ENCODE peak calls at places on chromosomes 16 and 17, in six cellular contexts. T is AG04450, G is A549, X is GM23338, E is mammary epithelial cell, B is OCI-LY7. R is an unnamed sample.

GRCh38 chr17:55770220-55770870 is 19.5 kb downstream of the PCTP start:
- DNase-seq in T (peak), G (peak), X (peak), E (peak), B (peak), R (no peak)

GRCh38 chr17:13297198-13297597 is 279.4 kb upstream of the ELAC2 start:
- DNase-seq in T (no peak), G (no peak), X (no peak), E (no peak), B (no peak), R (no peak)

GRCh38 chr17:74355065-74355464 is 6.6 kb downstream of the BTBD17 start:
- DNase-seq in T (no peak), G (no peak), X (no peak), E (no peak), B (no peak), R (no peak)

GRCh38 chr17:78173025-78173715 is 4.8 kb downstream of the SYNGR2 start:
- DNase-seq in T (no peak), G (no peak), X (no peak), E (no peak), B (no peak), R (no peak)

GRCh38 chr17:265726-266125 is 84.3 kb upstream of the DOC2B start:
- DNase-seq in T (no peak), G (no peak), X (no peak), E (no peak), B (no peak), R (no peak)

GRCh38 chr16:81493755-81494433 is 49.3 kb downstream of the CMIP start:
- DNase-seq in T (peak), G (peak), X (no peak), E (peak), B (no peak), R (peak)

GRCh38 chr17:82230627-82231311 is 1.9 kb downstream of the SLC16A3 start:
- DNase-seq in T (no peak), G (peak), X (peak), E (peak), B (no peak), R (no peak)

GRCh38 chr17:37481001-37481665 is 8.6 kb upstream of the DUSP14 start:
- DNase-seq in T (no peak), G (no peak), X (no peak), E (peak), B (no peak), R (no peak)

GRCh38 chr17:42472709-42473521 is 14.2 kb downstream of the ATP6V0A1 start:
- DNase-seq in T (peak), G (no peak), X (no peak), E (peak), B (no peak), R (no peak)

GRCh38 chr16:12480916-12481315 is 322.8 kb downstream of the CPPED1 start:
- DNase-seq in T (no peak), G (no peak), X (no peak), E (no peak), B (no peak), R (no peak)

GRCh38 chr17:50028207-50029120 is 27.4 kb upstream of the ITGA3 start:
- DNase-seq in T (no peak), G (peak), X (peak), E (peak), B (no peak), R (no peak)

GRCh38 chr17:17780941-17781590 is 55.7 kb downstream of the SREBF1 start:
- DNase-seq in T (peak), G (no peak), X (peak), E (no peak), B (no peak), R (no peak)

GRCh38 chr16:31136287-31136662 is 748 bp upstream of the PRSS8 start:
- DNase-seq in T (no peak), G (no peak), X (no peak), E (no peak), B (no peak), R (no peak)

GRCh38 chr17:57585341-57586098 is 159.6 kb downstream of the CCDC182 start:
- DNase-seq in T (no peak), G (no peak), X (no peak), E (no peak), B (no peak), R (no peak)

GRCh38 chr16:50928065-50928464 is 186.2 kb downstream of the CYLD start:
- DNase-seq in T (no peak), G (no peak), X (no peak), E (peak), B (no peak), R (no peak)

GRCh38 chr16:79618712-79619050 is 18.1 kb upstream of the MAF start:
- DNase-seq in T (no peak), G (no peak), X (no peak), E (no peak), B (no peak), R (no peak)

GRCh38 chr17:9544221-9544620 is 31.4 kb downstream of the STX8 start:
- DNase-seq in T (no peak), G (no peak), X (no peak), E (no peak), B (no peak), R (no peak)

GRCh38 chr16:16882766-16883165 is 503.8 kb downstream of the NPIPA7 start:
- DNase-seq in T (no peak), G (no peak), X (no peak), E (no peak), B (no peak), R (no peak)

GRCh38 chr17:39872700-39873099 is 4.7 kb downstream of the ZPBP2 start:
- DNase-seq in T (peak), G (no peak), X (peak), E (peak), B (no peak), R (no peak)

GRCh38 chr16:25151996-25152395 is 40.5 kb downstream of the LCMT1 start:
- DNase-seq in T (no peak), G (no peak), X (no peak), E (peak), B (no peak), R (no peak)

GRCh38 chr17:15398291-15398690 is 56.9 kb upstream of the TEKT3 start:
- DNase-seq in T (no peak), G (no peak), X (no peak), E (peak), B (no peak), R (no peak)

GRCh38 chr16:67537270-67537635 is 8.6 kb downstream of the RIPOR1 start:
- DNase-seq in T (no peak), G (no peak), X (peak), E (no peak), B (no peak), R (peak)

GRCh38 chr17:76414334-76415295 is 30.2 kb downstream of the SPHK1 start:
- DNase-seq in T (no peak), G (no peak), X (no peak), E (no peak), B (no peak), R (no peak)

DNA sequence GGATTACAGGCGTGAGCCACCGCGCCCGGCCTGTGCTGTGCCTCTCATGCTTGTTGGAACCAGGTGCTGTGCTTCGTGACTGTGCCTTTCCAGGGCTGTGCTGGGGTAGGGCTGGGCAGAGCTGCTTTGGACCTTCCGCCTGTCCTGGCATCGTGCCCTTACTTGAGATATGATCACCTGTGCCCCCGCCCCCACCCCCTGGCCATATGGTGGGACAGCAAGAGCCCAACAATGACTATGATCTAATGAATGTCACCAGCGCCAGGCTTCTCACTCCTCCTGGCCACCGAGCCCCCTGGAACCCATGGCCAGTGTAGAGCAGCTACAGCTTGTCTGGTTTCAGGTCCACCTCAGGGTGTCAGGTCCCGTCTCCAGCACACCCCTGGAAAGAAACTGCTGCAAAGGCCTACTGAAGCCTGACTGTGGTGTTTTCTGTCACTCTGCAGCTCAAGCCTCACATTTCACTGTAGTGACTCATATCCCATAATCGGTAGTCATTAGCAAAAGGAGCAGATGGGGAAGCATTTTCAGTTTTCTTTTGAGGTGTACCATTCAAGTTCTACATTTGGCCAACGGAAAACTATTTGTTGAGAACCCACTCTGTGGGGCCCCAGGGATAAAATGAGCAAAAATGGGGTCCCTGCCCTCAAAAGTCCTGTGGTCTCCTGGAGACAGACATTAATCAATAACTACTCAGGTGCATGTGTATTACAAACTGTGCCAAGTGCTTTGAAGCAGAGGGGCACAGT is 22.1 kb downstream of the FCSK start:
- DNase-seq in T (peak), G (no peak), X (no peak), E (peak), B (no peak), R (no peak)
- H3K27ac ChIP-seq in T (peak), G (no peak), X (no peak), E (no peak), B (no peak), R (no peak)

DNA sequence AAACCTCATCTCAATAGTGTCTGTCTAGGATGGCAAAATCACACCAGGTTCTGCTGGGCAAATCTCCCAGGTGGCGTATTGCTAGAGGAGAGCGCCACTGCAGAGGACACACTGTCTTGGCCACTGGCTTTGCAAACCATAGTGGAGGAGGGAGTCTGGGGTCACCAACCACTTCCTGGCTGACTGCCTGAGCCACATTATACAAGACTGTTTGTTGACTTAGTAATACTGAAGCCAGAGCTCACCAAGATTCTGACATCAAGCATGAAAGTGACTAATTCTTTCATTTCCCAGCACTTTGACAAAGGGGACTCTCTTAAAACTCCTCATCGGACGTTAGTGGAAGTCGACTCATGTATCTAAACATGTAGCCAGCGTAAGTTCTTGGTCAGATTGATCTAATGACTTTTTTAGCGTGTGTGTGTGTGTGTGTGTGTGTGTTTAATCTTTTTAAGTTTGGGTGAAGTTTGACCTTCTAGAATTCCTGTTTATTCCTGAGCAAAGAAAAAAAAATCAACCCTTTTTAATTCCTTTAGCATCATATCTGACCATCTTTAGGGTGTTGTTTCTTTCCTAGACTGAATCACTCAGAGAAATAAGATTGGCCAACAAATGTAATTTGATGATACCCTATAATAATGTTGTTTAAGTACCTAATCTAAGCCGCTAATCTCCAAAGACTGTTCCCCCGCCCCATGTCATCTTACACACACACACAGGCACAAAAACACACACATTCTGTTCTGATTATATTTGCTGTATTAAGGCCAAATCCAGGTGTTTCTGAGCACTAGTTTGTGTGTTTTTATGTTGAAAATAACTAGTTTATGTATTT is 13.8 kb downstream of the PITPNC1 start:
- DNase-seq in T (peak), G (peak), X (no peak), E (peak), B (no peak), R (peak)
- TF ChIP-seq CTCF in T (no peak), G (no peak), X (no peak), E (no peak), B (no peak), R (no peak)

GRCh38 chr16:74607310-74607966 is 524 bp upstream of the GLG1 start:
- DNase-seq in T (no peak), G (no peak), X (no peak), E (no peak), B (no peak), R (no peak)

GRCh38 chr16:74607967-74608356 is 1.0 kb upstream of the GLG1 start:
- DNase-seq in T (no peak), G (no peak), X (peak), E (no peak), B (no peak), R (no peak)

GRCh38 chr16:74608944-74609343 is 2.0 kb upstream of the GLG1 start:
- DNase-seq in T (no peak), G (no peak), X (no peak), E (no peak), B (no peak), R (peak)

GRCh38 chr16:74608381-74608780 is 1.5 kb upstream of the GLG1 start:
- DNase-seq in T (no peak), G (no peak), X (no peak), E (no peak), B (no peak), R (no peak)

DNA sequence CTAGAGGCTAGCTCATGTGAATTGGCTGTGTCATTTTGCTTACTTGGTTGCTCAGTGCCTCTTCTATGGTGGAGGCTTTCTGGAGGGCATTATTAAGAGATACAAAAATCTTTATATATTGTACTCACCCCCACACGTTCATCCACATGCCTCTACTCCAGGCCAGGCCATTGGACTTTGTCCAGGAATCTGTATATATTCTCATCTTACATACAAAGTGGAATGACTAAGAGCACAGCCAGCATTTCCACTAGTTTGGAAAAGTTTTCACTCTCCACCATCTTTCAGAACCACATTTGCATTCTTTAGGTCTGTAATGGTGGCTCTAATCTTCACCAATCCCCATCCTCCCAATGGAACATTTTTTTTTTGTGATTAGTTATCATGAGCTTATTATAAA is 4.8 kb upstream of the GLG1 start:
- DNase-seq in T (peak), G (no peak), X (no peak), E (no peak), B (no peak), R (no peak)
- H3K27ac ChIP-seq in T (peak), G (no peak), X (no peak), E (no peak), B (no peak), R (no peak)

DNA sequence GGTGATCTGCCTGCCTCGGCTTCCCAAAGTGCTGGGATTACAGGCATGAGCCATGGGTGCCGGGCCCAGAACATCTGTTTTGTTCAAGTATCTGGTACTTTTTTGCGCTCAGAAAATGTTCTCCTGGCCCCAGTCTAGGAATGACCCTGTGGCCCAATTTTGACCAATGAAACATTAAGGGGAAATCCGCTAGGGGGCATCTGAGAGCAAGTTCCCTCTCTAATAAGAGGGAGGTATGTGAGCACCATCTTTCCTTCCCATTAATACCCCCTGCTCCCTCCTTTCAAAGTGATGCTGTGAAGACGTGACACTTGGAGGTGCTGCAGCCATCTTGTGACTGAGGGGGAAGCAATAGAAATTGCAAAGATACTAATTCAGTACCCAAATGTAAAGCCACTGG is 16.5 kb upstream of the CLEC3A start:
- DNase-seq in T (no peak), G (peak), X (peak), E (no peak), B (peak), R (no peak)
- TF ChIP-seq CTCF in T (peak), G (peak), X (peak), E (peak), B (peak), R (no peak)

DNA sequence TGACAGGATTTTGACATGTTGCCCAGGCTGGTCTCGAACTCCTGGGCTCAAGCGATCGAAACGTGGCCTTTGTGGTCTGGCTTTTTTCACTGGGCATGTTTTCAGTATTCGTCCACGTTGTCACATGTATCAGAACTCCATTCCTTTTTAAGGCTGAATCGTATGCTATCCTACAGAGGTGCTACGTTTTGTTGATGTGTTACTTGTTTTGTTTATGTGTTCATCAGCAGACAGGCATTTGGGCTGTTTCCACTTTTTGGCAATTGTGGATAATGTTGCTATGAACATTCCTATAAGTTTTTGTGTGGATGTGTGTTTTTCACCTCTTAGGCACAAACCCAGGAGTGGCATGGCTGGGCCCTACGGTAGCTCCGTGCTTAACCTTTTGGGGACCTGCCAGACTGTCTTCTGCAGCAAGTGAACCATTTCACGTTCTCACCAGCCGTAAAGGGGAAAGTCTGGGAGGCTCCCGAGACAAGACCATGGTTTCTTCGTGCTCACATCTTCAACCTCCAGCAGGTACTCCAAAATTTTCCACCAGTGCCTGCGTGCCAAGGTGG is 26.9 kb downstream of the ADCY9 start:
- DNase-seq in T (no peak), G (no peak), X (no peak), E (no peak), B (no peak), R (no peak)
- H3K27ac ChIP-seq in T (no peak), G (no peak), X (no peak), E (no peak), B (no peak), R (no peak)

R was measured in CD4-positive, alpha-beta T cell.